ENCODE peak calls at places on chromosomes 3 and 15, in seven cellular contexts. R is ELR; X is transverse colon; E is stimulated activated CD4-positive, alpha-beta T cell treated with anti-CD3 and anti-CD28 coated beads, Interleukin-12 subunit alpha, Interleukin-12 subunit beta, amount 100 ng/mL, for 24 hours; P is neuronal stem cell; Z is left cardiac atrium; C is BJ. H is an unnamed sample.

GRCh38 chr3:4772171-4772804 is 206.9 kb upstream of the BHLHE40 start:
- DNase-seq in R (no peak), P (no peak), X (peak; percentile 85), C (peak; percentile 44), Z (peak; percentile 91), E (no peak), H (peak; percentile 98)

GRCh38 chr15:45448516-45448915 is 70.2 kb upstream of the GATM start:
- DNase-seq in X (peak; percentile 69), Z (no peak), E (no peak), P (no peak), R (no peak), C (no peak), H (no peak)

GRCh38 chr3:77468408-77469045 is 428.6 kb downstream of the ROBO2 start:
- DNase-seq in X (no peak), P (no peak), C (no peak), R (no peak), Z (no peak), E (no peak), H (peak; percentile 9)

GRCh38 chr3:15287565-15288330 is 44.6 kb downstream of the SH3BP5 start:
- DNase-seq in P (no peak), X (peak; percentile 57), E (no peak), C (peak; percentile 68), Z (peak; percentile 73), R (peak; percentile 63), H (peak; percentile 83)

GRCh38 chr3:3127432-3128010 is 781 bp downstream of the TRNT1 start:
- DNase-seq in Z (no peak), X (no peak), P (no peak), C (no peak), R (peak; percentile 30), E (no peak), H (no peak)

GRCh38 chr15:42836251-42836650 is 84.3 kb downstream of the TTBK2 start:
- DNase-seq in X (no peak), C (no peak), P (no peak), R (no peak), Z (no peak), E (no peak), H (no peak)

GRCh38 chr3:47578119-47578630 is 490 bp downstream of the CSPG5 start:
- DNase-seq in E (no peak), R (peak; percentile 36), X (peak; percentile 40), P (peak; percentile 48), Z (peak; percentile 48), C (no peak), H (peak; percentile 30)

GRCh38 chr3:5192568-5193319 is 5.2 kb downstream of the EDEM1 start:
- DNase-seq in E (no peak), Z (no peak), R (no peak), X (no peak), C (no peak), P (no peak), H (no peak)

GRCh38 chr15:25065286-25065685 is 110.5 kb downstream of the SNRPN start:
- DNase-seq in R (no peak), Z (no peak), E (no peak), C (no peak), X (no peak), P (no peak), H (no peak)

GRCh38 chr15:99371180-99372103 is 120.2 kb downstream of the LRRC28 start:
- DNase-seq in P (no peak), Z (no peak), X (no peak), R (no peak), C (no peak), E (no peak), H (no peak)

GRCh38 chr15:29083161-29083560 is 186.5 kb downstream of the NSMCE3 start:
- DNase-seq in Z (no peak), R (no peak), E (no peak), C (no peak), X (no peak), P (no peak), H (no peak)

GRCh38 chr3:156449712-156450574 is 105.0 kb downstream of the SSR3 start:
- DNase-seq in E (no peak), C (no peak), Z (no peak), P (no peak), X (no peak), R (peak; percentile 59), H (peak; percentile 36)

GRCh38 chr3:189712906-189713483 is 81.8 kb downstream of the TP63 start:
- DNase-seq in Z (no peak), E (no peak), P (no peak), C (no peak), X (no peak), R (no peak), H (no peak)

GRCh38 chr15:55224892-55225291 is 28.2 kb upstream of the RSL24D1 start:
- DNase-seq in R (no peak), Z (no peak), P (no peak), C (no peak), E (no peak), X (no peak), H (no peak)

GRCh38 chr3:23944861-23945652 is at the start of gene NR1D2:
- DNase-seq in E (peak; percentile 55), Z (peak; percentile 90), P (peak; percentile 87), C (no peak), R (peak; percentile 81), X (peak; percentile 89), H (peak; percentile 89)

GRCh38 chr3:88203537-88204143 is 53.9 kb downstream of the C3orf38 start:
- DNase-seq in P (peak; percentile 63), E (peak; percentile 15), R (peak; percentile 69), X (peak; percentile 65), Z (peak; percentile 59), C (peak; percentile 12), H (peak; percentile 82)